ENCODE peak calls at places on chromosomes 16 and 17, in eight cellular contexts. X is lower leg skin, B is breast epithelium, N is Peyer's patch, J is spleen, Z is HCT116, O is K562, K is uterus. F is an unnamed sample.

GRCh38 chr16:25996052-25996451 is 304.3 kb downstream of the HS3ST4 start:
- DNase-seq in X (no peak), B (no peak), N (no peak), J (no peak), Z (no peak), O (peak), K (no peak), F (no peak)

GRCh38 chr17:38920374-38921291 is 4.8 kb upstream of the LASP1NB start:
- DNase-seq in X (peak), B (peak), N (no peak), J (peak), Z (no peak), O (no peak), K (no peak), F (no peak)

GRCh38 chr17:82566129-82566995 is 46.8 kb downstream of the FOXK2 start:
- DNase-seq in X (no peak), B (no peak), N (no peak), J (no peak), Z (no peak), O (no peak), K (no peak), F (no peak)

GRCh38 chr16:56715128-56715527 is 14.8 kb upstream of the NUP93 start:
- DNase-seq in X (no peak), B (no peak), N (no peak), J (no peak), Z (no peak), O (no peak), K (no peak), F (no peak)

GRCh38 chr17:73317554-73318426 is 6.0 kb upstream of the CDC42EP4 start:
- DNase-seq in X (no peak), B (no peak), N (no peak), J (no peak), Z (no peak), O (peak), K (no peak), F (no peak)

GRCh38 chr16:84952335-84953050 is 58.8 kb downstream of the ZDHHC7 start:
- DNase-seq in X (peak), B (peak), N (peak), J (peak), Z (peak), O (peak), K (peak), F (peak)

GRCh38 chr17:2022647-2023046 is 2.5 kb downstream of the RTN4RL1 start:
- DNase-seq in X (no peak), B (no peak), N (no peak), J (no peak), Z (no peak), O (no peak), K (no peak), F (no peak)

GRCh38 chr16:87317766-87318121 is 552 bp upstream of the C16orf95 start:
- DNase-seq in X (peak), B (no peak), N (no peak), J (peak), Z (no peak), O (no peak), K (peak), F (peak)

GRCh38 chr16:85626191-85626951 is 13.2 kb downstream of the GSE1 start:
- DNase-seq in X (no peak), B (no peak), N (no peak), J (no peak), Z (no peak), O (no peak), K (no peak), F (no peak)

GRCh38 chr17:49995055-49995738 is at the start of gene DLX3:
- DNase-seq in X (peak), B (peak), N (no peak), J (no peak), Z (no peak), O (no peak), K (peak), F (no peak)

GRCh38 chr17:76166168-76166567 is 25.1 kb upstream of the FOXJ1 start:
- DNase-seq in X (peak), B (no peak), N (no peak), J (no peak), Z (no peak), O (no peak), K (no peak), F (no peak)

GRCh38 chr17:9905902-9906301 is 831 bp upstream of the RCVRN start:
- DNase-seq in X (no peak), B (no peak), N (no peak), J (peak), Z (peak), O (peak), K (no peak), F (no peak)

GRCh38 chr16:73196670-73197069 is 148.7 kb upstream of the ZFHX3 start:
- DNase-seq in X (no peak), B (peak), N (peak), J (no peak), Z (peak), O (peak), K (peak), F (peak)

GRCh38 chr17:42586514-42587230 is 9.1 kb upstream of the PSMC3IP start:
- DNase-seq in X (no peak), B (peak), N (no peak), J (no peak), Z (no peak), O (no peak), K (no peak), F (no peak)

GRCh38 chr16:68470461-68471150 is 22.3 kb upstream of the SMPD3 start:
- DNase-seq in X (no peak), B (no peak), N (no peak), J (peak), Z (no peak), O (no peak), K (no peak), F (peak)

GRCh38 chr16:85862476-85863383 is 36.2 kb upstream of the IRF8 start:
- DNase-seq in X (peak), B (no peak), N (no peak), J (no peak), Z (no peak), O (no peak), K (no peak), F (no peak)

GRCh38 chr17:65584604-65585521 is 23.4 kb upstream of the AXIN2 start:
- DNase-seq in X (no peak), B (no peak), N (no peak), J (peak), Z (no peak), O (no peak), K (no peak), F (peak)

GRCh38 chr17:80036715-80037477 is 454 bp downstream of the CCDC40 start:
- DNase-seq in X (peak), B (no peak), N (no peak), J (peak), Z (no peak), O (peak), K (no peak), F (no peak)

GRCh38 chr17:69779378-69780214 is 295.4 kb upstream of the KCNJ16 start:
- DNase-seq in X (no peak), B (no peak), N (no peak), J (no peak), Z (no peak), O (no peak), K (no peak), F (no peak)

GRCh38 chr17:82668631-82669099 is 20.4 kb upstream of the WDR45B start:
- DNase-seq in X (no peak), B (no peak), N (peak), J (peak), Z (peak), O (peak), K (no peak), F (peak)

GRCh38 chr17:71679832-71680231 is 441.0 kb upstream of the SOX9 start:
- DNase-seq in X (no peak), B (no peak), N (no peak), J (no peak), Z (no peak), O (no peak), K (no peak), F (no peak)

DNA sequence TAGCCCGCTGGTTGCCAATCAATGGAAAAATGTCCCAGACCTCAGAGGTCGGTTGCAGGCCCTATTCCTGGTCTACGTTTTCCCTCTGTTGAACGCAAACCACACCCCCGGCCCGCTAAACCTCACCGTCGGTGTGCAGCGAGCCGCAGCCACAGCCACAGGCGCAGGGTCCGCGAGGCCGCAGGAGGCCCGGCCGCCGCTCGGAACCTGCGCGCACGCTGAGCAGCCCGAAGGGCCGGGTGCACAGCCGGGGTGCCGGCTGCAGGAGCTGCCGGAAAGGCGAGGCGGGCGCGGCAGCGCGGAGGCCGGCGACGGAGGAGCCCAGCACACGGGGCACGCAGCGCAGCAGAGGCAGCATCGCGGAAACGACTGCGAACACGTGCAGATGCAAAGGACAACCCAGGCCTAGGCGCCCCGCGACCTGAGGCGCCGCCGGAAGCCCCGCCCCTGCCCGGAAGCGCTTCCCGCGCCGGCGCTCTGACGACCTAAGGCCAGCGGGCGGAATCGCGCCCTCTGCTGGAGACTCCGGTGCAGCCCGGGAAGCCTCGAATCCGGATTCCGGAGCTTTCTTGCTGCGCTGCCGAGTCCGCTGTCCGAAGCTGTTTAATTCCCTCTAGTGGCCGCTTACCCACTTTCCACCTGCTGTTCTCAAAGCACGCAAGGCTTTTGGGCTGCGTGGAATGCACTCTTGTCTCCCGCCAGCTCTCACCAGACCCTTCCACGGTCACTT is at the start of gene C1QBP:
- DNase-seq in X (peak), B (peak), N (peak), J (peak), Z (peak), O (peak), K (peak), F (peak)
- TF ChIP-seq POLR2A in X (no peak), B (no peak), N (no peak), J (no peak), Z (peak), O (peak), K (peak), F (peak)

GRCh38 chr16:75555213-75555706 is 792 bp downstream of the TMEM231 start:
- DNase-seq in X (peak), B (peak), N (peak), J (peak), Z (peak), O (peak), K (peak), F (peak)
- TF ChIP-seq POLR2A in X (no peak), B (no peak), N (no peak), J (no peak), Z (peak), O (peak), K (no peak), F (no peak)

GRCh38 chr16:17380613-17381012 is 90.1 kb downstream of the XYLT1 start:
- DNase-seq in X (no peak), B (no peak), N (no peak), J (no peak), Z (no peak), O (no peak), K (no peak), F (no peak)
- TF ChIP-seq POLR2A in X (no peak), B (no peak), N (peak), J (no peak), Z (no peak), O (no peak), K (no peak), F (no peak)

DNA sequence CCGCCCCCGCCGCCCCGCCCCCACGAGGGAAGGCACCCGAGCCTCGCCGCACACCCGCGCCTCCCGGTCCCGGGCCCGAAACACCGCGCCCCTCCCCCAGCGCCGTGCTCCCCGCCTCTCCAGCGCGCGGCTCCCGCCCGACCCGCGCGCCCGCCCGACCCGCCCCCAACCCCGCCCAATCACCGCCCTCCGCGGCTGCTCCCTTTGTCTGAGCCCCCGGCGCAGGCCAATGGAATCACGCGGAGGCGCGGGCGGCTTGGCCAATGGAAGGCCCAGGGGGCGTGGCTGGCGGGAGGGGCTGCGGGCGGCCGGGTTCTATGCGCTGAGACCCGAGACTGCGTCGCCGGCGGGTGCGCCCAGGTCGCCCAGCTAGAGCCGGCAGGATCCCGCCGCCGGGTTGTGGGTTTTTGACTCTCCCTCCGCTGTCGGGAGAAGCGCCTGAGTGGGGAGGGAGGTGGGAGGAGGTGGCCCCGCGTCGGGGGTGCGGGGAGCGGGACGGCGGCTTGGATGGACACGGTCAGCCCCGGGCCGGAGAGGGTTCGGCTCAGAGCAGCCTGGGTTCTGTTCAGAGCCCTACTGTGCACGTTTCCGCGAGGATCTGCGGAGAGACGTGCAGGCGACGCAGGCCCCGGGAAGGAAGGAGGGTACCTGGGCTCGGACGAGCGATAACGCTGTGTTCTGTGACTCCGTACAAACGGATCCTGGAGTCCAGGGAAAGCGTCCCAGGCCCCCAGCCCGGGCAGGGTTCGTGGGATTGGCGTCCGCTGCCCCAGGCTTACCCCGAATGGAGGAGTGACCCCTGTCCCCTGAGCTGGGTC is 49.0 kb upstream of the BAHCC1 start:
- DNase-seq in X (peak), B (peak), N (peak), J (peak), Z (peak), O (peak), K (peak), F (peak)
- TF ChIP-seq POLR2A in X (no peak), B (peak), N (peak), J (no peak), Z (peak), O (peak), K (peak), F (peak)

DNA sequence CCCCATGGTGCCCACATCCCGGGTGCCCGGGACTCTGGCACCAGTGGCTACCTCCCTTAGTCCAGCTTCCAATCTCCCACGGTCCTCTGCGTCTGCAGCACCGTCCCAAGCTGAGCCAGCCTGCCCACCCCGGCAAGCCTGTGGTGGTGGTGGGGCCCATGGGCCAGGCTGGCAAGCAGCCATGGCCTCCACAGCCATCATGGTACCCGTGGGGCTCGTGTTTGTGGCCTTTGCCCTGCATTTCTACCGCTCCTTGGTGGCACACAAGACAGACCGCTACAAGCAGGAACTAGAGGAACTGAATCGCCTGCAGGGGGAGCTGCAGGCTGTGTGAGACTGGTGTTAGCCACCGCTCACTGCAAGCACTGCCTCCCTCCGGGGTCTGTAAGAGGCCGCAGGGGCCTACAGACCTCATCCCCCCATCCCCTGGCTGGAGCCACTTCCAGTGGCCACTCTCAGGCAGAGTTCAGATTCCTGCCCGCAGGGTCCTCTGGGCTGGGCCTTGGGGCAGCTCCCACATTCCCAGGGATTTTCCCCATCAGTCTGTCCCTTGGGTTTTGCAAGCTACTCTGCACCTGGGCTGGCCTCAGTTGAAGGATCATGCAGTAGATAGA is 3.9 kb upstream of the SETD1A start:
- DNase-seq in X (no peak), B (no peak), N (peak), J (peak), Z (peak), O (no peak), K (peak), F (peak)
- TF ChIP-seq POLR2A in X (no peak), B (no peak), N (no peak), J (no peak), Z (no peak), O (no peak), K (no peak), F (no peak)

GRCh38 chr17:40121886-40122465 is at the start of gene MSL1:
- DNase-seq in X (peak), B (peak), N (peak), J (peak), Z (no peak), O (peak), K (peak), F (peak)
- TF ChIP-seq POLR2A in X (peak), B (no peak), N (peak), J (peak), Z (no peak), O (peak), K (peak), F (peak)

DNA sequence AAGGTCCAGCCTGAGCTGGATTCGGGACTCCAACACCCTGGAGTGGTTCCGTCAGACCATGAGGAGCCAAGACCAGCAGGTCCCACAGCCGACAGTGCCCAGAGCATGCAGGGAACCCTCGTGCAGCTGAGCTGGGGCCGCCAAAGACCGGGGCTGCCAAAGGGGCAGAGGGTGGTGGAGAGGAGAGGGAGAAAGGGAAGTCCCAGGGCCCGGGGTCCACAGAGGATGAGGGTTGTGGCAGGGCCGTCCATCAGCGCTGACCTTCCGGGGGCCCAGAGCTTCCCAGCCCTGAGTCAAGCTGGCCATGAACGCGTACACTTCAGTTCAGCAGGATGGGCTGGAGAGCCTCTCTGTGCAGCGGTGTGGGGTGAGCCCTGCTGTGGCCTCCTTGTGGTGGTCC is 6.7 kb upstream of the CAPN15 start:
- DNase-seq in X (no peak), B (no peak), N (no peak), J (no peak), Z (no peak), O (no peak), K (no peak), F (no peak)
- TF ChIP-seq POLR2A in X (no peak), B (no peak), N (no peak), J (no peak), Z (no peak), O (no peak), K (no peak), F (no peak)

DNA sequence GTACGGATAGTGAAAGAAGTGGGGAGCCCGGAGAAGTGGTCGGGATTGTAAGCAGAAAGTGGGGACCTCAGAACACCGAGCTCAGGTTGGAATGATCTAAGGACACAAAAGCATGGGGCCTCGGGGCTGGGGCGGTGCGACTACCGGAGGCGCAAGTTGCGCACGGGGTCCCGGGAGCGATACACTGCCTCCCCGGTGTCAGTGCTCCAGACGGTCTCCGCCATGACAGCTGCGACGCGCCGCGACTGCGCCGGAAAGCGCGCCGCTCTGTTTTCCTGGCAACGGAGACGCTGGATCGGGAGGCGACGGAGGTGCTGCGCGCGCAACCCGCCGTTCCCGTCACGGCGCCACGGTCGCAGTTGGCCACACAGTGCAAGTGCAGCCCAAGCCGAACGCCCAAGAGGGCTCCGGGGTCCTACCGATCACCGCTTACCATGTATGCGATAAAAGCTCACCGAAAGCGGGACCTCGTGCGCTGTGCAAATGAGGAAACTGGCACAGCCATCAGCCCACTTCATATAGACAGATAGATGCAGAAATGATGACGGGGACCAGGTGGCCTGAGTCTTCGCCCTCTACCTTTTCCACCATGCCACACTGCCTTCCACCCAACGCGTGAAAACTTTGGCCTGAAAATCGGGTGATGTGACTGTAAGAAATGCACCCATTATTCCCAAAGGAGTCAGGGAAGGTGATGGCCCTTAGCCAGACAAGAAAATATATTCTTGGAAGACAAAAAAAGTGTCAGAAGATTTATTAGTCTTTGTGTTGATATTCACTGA is at the start of gene MKS1:
- DNase-seq in X (peak), B (peak), N (peak), J (peak), Z (peak), O (peak), K (peak), F (peak)
- TF ChIP-seq POLR2A in X (no peak), B (peak), N (no peak), J (no peak), Z (peak), O (peak), K (peak), F (no peak)

DNA sequence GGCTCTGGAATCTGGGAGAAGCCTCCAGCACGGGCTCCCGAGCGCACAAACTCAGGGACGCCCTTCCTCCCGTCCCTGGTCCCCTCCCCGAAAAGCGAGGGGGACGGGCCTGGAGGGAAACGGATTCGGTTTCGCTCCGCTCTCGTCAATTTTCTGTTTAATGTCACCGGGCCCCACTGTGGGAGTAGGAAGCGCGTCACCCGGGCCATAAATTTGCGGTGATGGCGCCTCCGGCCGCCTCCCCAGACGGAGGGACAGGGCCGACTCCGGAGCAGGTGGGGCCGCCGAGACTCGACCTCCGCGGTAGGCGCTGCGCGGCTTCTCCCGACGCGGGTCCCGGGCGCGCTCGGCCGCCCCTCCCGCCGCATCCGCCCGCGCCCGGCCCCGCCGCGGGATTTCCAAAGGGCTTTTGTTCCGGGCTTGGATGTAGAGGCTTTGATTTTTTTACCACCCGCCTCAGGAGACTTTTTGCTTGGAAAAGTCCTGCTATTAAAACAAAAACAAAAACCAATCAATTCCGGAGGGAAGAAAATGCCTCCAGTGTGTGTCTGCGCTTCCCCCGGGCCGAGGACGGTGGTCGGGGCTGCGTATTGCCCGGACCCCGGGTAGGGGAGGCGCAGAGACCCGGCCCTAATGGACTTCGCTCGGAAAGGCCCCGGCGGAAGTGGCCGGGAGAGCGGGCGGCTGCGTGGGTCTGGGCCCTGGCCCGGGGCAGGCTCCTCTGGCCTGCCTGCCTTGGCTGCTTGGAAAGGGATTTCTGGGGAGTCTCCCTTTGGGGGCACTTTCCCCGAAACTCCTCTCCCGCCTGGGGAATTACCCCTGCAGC is 7.8 kb upstream of the BAHCC1 start:
- DNase-seq in X (no peak), B (no peak), N (peak), J (no peak), Z (no peak), O (no peak), K (peak), F (no peak)
- TF ChIP-seq POLR2A in X (no peak), B (peak), N (no peak), J (no peak), Z (peak), O (peak), K (no peak), F (peak)